ENCODE peak calls at places on chromosome 20, in nine cellular contexts. G, P, S, Z, D, C, U, X and O are unnamed samples.

GRCh38 chr20:57792386-57793095 is 82.7 kb upstream of the PMEPA1 start:
- DNase-seq in G (no peak), P (no peak), S (no peak), Z (no peak), D (no peak), C (no peak), U (peak; percentile 86), X (no peak), O (no peak)

GRCh38 chr20:30168025-30168799 is 1089.3 kb upstream of the DEFB115 start:
- DNase-seq in G (no peak), P (no peak), S (no peak), Z (no peak), D (no peak), C (no peak), U (no peak), X (peak; percentile 37), O (peak; percentile 75)

GRCh38 chr20:1275919-1276318 is 9.8 kb downstream of the SNPH start:
- DNase-seq in G (no peak), P (no peak), S (no peak), Z (no peak), D (no peak), C (no peak), U (no peak), X (no peak), O (no peak)

GRCh38 chr20:36861875-36862801 is 13.8 kb upstream of the TLDC2 start:
- DNase-seq in G (peak; percentile 41), P (no peak), S (no peak), Z (peak; percentile 91), D (peak; percentile 75), C (peak; percentile 71), U (peak; percentile 95), X (no peak), O (peak; percentile 78)

GRCh38 chr20:1462001-1462400 is 4.6 kb downstream of the NSFL1C start:
- DNase-seq in G (no peak), P (no peak), S (no peak), Z (no peak), D (no peak), C (no peak), U (no peak), X (no peak), O (no peak)

GRCh38 chr20:13302647-13303425 is 81.8 kb downstream of the ISM1 start:
- DNase-seq in G (no peak), P (no peak), S (peak; percentile 43), Z (no peak), D (no peak), C (peak; percentile 38), U (peak; percentile 73), X (peak; percentile 36), O (no peak)

GRCh38 chr20:63980806-63981728 is at the start of gene PRPF6:
- DNase-seq in G (peak; percentile 70), P (peak; percentile 94), S (peak; percentile 98), Z (peak; percentile 95), D (peak; percentile 90), C (peak; percentile 98), U (peak; percentile 98), X (peak; percentile 95), O (peak; percentile 99)

GRCh38 chr20:45091366-45091765 is 9.6 kb downstream of the KCNS1 start:
- DNase-seq in G (no peak), P (no peak), S (no peak), Z (no peak), D (no peak), C (no peak), U (no peak), X (no peak), O (no peak)

GRCh38 chr20:29079769-29080690 is 2177.4 kb upstream of the DEFB115 start:
- DNase-seq in G (no peak), P (no peak), S (no peak), Z (no peak), D (peak; percentile 42), C (no peak), U (no peak), X (peak; percentile 33), O (no peak)

GRCh38 chr20:327946-328563 is 2.7 kb downstream of the SOX12 start:
- DNase-seq in G (no peak), P (no peak), S (no peak), Z (no peak), D (no peak), C (no peak), U (no peak), X (no peak), O (no peak)

GRCh38 chr20:16293590-16293989 is 279.7 kb downstream of the KIF16B start:
- DNase-seq in G (no peak), P (no peak), S (no peak), Z (no peak), D (no peak), C (no peak), U (peak; percentile 89), X (no peak), O (no peak)

GRCh38 chr20:10061641-10062040 is 26.9 kb downstream of the ANKEF1 start:
- DNase-seq in G (no peak), P (no peak), S (no peak), Z (no peak), D (no peak), C (peak; percentile 14), U (no peak), X (no peak), O (no peak)

GRCh38 chr20:33318096-33318429 is 35.0 kb downstream of the BPIFB1 start:
- DNase-seq in G (no peak), P (no peak), S (no peak), Z (no peak), D (no peak), C (no peak), U (no peak), X (no peak), O (no peak)

GRCh38 chr20:57025261-57025660 is 241.2 kb downstream of the BMP7 start:
- DNase-seq in G (no peak), P (no peak), S (no peak), Z (no peak), D (no peak), C (no peak), U (peak; percentile 43), X (no peak), O (no peak)

GRCh38 chr20:44942264-44942973 is 17.8 kb downstream of the TOMM34 start:
- DNase-seq in G (no peak), P (no peak), S (no peak), Z (no peak), D (no peak), C (peak; percentile 27), U (no peak), X (no peak), O (no peak)

GRCh38 chr20:37323985-37324384 is 22.0 kb upstream of the SRC start:
- DNase-seq in G (no peak), P (no peak), S (no peak), Z (no peak), D (no peak), C (no peak), U (no peak), X (no peak), O (no peak)

GRCh38 chr20:57655812-57656161 is 35.6 kb upstream of the ZBP1 start:
- DNase-seq in G (no peak), P (no peak), S (no peak), Z (no peak), D (no peak), C (no peak), U (no peak), X (peak; percentile 9), O (no peak)

GRCh38 chr20:64237316-64237715 is 18.2 kb upstream of the PCMTD2 start:
- DNase-seq in G (no peak), P (no peak), S (no peak), Z (no peak), D (no peak), C (no peak), U (no peak), X (no peak), O (no peak)

GRCh38 chr20:8402798-8403197 is 270.7 kb downstream of the PLCB1 start:
- DNase-seq in G (no peak), P (no peak), S (no peak), Z (no peak), D (no peak), C (no peak), U (no peak), X (no peak), O (no peak)

GRCh38 chr20:8401491-8401890 is 269.4 kb downstream of the PLCB1 start:
- DNase-seq in G (no peak), P (no peak), S (no peak), Z (no peak), D (no peak), C (peak; percentile 42), U (no peak), X (no peak), O (no peak)

GRCh38 chr20:8404912-8405635 is 273.0 kb downstream of the PLCB1 start:
- DNase-seq in G (no peak), P (no peak), S (no peak), Z (no peak), D (no peak), C (no peak), U (no peak), X (no peak), O (no peak)

GRCh38 chr20:8408587-8409307 is 276.7 kb downstream of the PLCB1 start:
- DNase-seq in G (no peak), P (no peak), S (no peak), Z (no peak), D (no peak), C (no peak), U (no peak), X (no peak), O (no peak)

GRCh38 chr20:8406394-8406793 is 274.3 kb downstream of the PLCB1 start:
- DNase-seq in G (no peak), P (no peak), S (no peak), Z (no peak), D (no peak), C (no peak), U (no peak), X (no peak), O (no peak)
- H3K4me1 ChIP-seq in G (no peaks in the 10 kb centered on the region), P (no peaks in the 10 kb centered on the region), S (no peaks in the 10 kb centered on the region), Z (no peaks in the 10 kb centered on the region), D (peaks cover 20% of the 10 kb centered on the region), C (no peaks in the 10 kb centered on the region), U (no peaks in the 10 kb centered on the region), X (no peaks in the 10 kb centered on the region), O (no peaks in the 10 kb centered on the region)

GRCh38 chr20:50392138-50392866 is 117.9 kb upstream of the PTPN1 start:
- DNase-seq in G (no peak), P (no peak), S (no peak), Z (no peak), D (no peak), C (no peak), U (no peak), X (no peak), O (no peak)
- H3K27me3 ChIP-seq in G (no peaks in the 10 kb centered on the region), P (no peaks in the 10 kb centered on the region), S (peaks cover 4% of the 10 kb centered on the region), Z (no peaks in the 10 kb centered on the region), D (no peaks in the 10 kb centered on the region), C (no peaks in the 10 kb centered on the region), U (no peaks in the 10 kb centered on the region), X (no peaks in the 10 kb centered on the region), O (no peaks in the 10 kb centered on the region)

DNA sequence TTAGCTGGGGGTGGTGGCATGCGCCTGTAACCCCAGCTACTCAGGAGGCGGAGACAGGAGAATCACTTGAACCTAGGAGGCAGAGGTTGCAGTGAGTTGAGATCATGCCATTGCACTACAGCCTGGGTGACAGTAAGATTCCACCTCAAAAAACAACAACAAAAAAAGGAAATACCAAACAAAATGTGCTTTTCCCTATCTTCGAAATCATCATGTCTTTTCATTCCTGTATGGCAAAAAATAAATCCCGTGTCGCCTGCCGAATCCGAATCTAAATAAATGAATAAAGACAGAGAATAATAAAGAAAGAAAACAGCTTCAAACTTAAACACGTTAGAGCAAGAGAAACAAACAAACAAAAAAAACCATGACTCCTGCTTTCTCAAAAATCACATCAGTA is 11.8 kb downstream of the B4GALT5 start:
- DNase-seq in G (no peak), P (no peak), S (no peak), Z (no peak), D (no peak), C (no peak), U (no peak), X (no peak), O (no peak)
- H3K4me1 ChIP-seq in G (peaks cover 54% of the 10 kb centered on the region), P (peaks cover 60% of the 10 kb centered on the region), S (peaks cover 56% of the 10 kb centered on the region), Z (no peaks in the 10 kb centered on the region), D (peaks cover 76% of the 10 kb centered on the region), C (peaks cover 4% of the 10 kb centered on the region), U (peaks cover 48% of the 10 kb centered on the region), X (peaks cover 8% of the 10 kb centered on the region), O (peaks cover 15% of the 10 kb centered on the region)

GRCh38 chr20:23200413-23200812 is 114.3 kb upstream of the CD93 start:
- DNase-seq in G (no peak), P (no peak), S (no peak), Z (no peak), D (no peak), C (no peak), U (no peak), X (no peak), O (no peak)
- H3K27me3 ChIP-seq in G (no peaks in the 10 kb centered on the region), P (no peaks in the 10 kb centered on the region), S (no peaks in the 10 kb centered on the region), Z (no peaks in the 10 kb centered on the region), D (no peaks in the 10 kb centered on the region), C (no peaks in the 10 kb centered on the region), U (no peaks in the 10 kb centered on the region), X (no peaks in the 10 kb centered on the region), O (no peaks in the 10 kb centered on the region)